ENCODE peak calls at places on chromosomes 5 and 9, in four cellular contexts. Z is GM12878, M is GM12891, U is HL-60. T is an unnamed sample.

GRCh38 chr9:90552317-90552716 is 90.3 kb downstream of the DIRAS2 start:
- DNase-seq in M (peak), U (no peak), Z (no peak), T (no peak)

GRCh38 chr5:180352116-180352975 is 790 bp downstream of the GFPT2 start:
- DNase-seq in M (no peak), Z (no peak), U (no peak), T (no peak)

GRCh38 chr9:134986957-134987356 is 69.2 kb upstream of the FCN1 start:
- DNase-seq in M (no peak), Z (no peak), U (no peak), T (no peak)

GRCh38 chr9:137613259-137613658 is 5.5 kb upstream of the EHMT1 start:
- DNase-seq in Z (no peak), U (no peak), M (no peak), T (no peak)

GRCh38 chr5:54360925-54361662 is 50.7 kb upstream of the ARL15 start:
- DNase-seq in M (no peak), U (no peak), Z (no peak), T (no peak)

GRCh38 chr5:8399471-8399870 is 530.5 kb downstream of the MTRR start:
- DNase-seq in M (no peak), Z (no peak), U (no peak), T (no peak)

GRCh38 chr9:34651286-34651685 is 699 bp upstream of the IL11RA start:
- DNase-seq in U (no peak), M (no peak), Z (no peak), T (no peak)

GRCh38 chr9:93826209-93826608 is 128.9 kb downstream of the BARX1 start:
- DNase-seq in Z (no peak), M (no peak), U (no peak), T (no peak)

GRCh38 chr9:26753971-26754370 is 138.6 kb downstream of the CAAP1 start:
- DNase-seq in Z (no peak), M (no peak), U (no peak), T (no peak)

GRCh38 chr5:580436-580835 is 31.7 kb upstream of the CEP72 start:
- DNase-seq in Z (no peak), U (no peak), M (no peak), T (no peak)

GRCh38 chr9:88953401-88954029 is 37.8 kb upstream of the S1PR3 start:
- DNase-seq in Z (no peak), M (no peak), U (no peak), T (no peak)

GRCh38 chr9:113579270-113580040 is 115.9 kb downstream of the RGS3 start:
- DNase-seq in U (no peak), Z (no peak), M (no peak), T (no peak)

GRCh38 chr5:62671479-62671878 is 92.9 kb downstream of the LRRC70 start:
- DNase-seq in M (no peak), U (no peak), Z (no peak), T (no peak)

GRCh38 chr9:81032030-81032572 is 657.2 kb downstream of the TLE1 start:
- DNase-seq in U (no peak), Z (no peak), M (no peak), T (no peak)

GRCh38 chr9:17063535-17064135 is 71.2 kb upstream of the CNTLN start:
- DNase-seq in U (peak), M (peak), Z (no peak), T (no peak)

GRCh38 chr9:135282001-135282731 is 194.7 kb downstream of the OLFM1 start:
- DNase-seq in Z (no peak), U (no peak), M (no peak), T (no peak)

GRCh38 chr5:169037478-169037877 is 263.5 kb downstream of the SLIT3 start:
- DNase-seq in Z (no peak), M (no peak), U (no peak), T (no peak)
- TF ChIP-seq SPI1 in Z (no peak), M (no peak), U (no peak), T (no peak)

GRCh38 chr5:107571621-107572489 is 98.9 kb downstream of the EFNA5 start:
- DNase-seq in U (peak), Z (peak), M (peak), T (peak)

GRCh38 chr5:107572800-107573368 is 97.9 kb downstream of the EFNA5 start:
- DNase-seq in U (no peak), M (no peak), Z (no peak), T (no peak)

GRCh38 chr5:107566537-107566875 is 104.2 kb downstream of the EFNA5 start:
- DNase-seq in U (no peak), Z (no peak), M (no peak), T (no peak)

GRCh38 chr5:107567901-107568671 is 102.7 kb downstream of the EFNA5 start:
- DNase-seq in Z (peak), M (no peak), U (no peak), T (no peak)

DNA sequence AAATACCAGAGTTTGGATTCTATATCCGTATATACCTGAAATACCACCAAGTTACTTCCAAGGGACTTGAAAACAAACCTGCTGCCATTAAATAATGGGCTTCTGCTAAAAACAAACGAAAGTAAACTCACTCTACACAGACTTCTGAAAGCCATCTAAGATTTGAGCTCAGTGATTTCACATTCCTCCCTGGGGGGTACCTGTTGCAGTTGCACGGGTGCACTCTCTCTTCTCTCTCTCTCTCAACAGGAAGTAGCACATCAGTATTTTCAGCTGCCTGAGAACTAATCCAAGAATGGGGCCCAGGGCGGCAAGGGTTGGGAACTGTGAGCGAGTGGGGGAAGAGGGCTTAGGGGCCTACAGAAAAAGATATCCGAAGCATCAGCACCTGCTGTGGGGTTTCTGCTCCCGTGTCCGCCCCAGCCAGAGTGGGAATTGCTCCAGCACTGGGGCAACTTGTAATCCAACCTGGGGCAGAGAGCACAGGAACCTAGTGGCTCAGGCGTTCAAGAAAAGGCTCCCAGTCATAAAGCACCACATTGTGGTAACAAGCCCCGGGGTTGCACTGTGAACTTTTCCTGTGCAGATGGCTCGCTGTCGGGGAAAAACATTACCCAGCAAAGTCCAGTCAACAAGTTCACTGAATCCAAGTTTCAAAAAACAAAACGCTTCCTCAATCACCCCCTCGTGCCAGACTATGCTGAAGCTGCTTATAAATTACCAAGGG is 99.8 kb downstream of the EFNA5 start:
- DNase-seq in Z (peak), U (no peak), M (peak), T (no peak)
- TF ChIP-seq SPI1 in Z (peak), U (no peak), M (peak), T (no peak)

DNA sequence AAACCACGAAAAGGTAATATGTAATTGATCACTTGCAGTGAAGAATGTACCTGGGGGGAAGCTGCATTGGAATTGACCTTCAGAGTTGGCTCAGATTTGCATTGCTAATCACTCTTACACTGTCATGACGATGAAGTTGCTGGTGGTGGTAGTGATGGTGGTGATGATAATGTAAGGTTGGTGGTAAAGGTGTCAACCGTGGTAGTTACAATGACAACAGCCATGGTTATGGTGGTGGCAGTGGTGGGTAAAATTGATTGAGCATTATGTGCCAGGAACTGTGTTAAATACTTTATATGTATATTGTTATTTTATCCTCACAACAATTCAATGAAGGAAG is 282.4 kb downstream of the NR3C1 start:
- DNase-seq in Z (no peak), U (no peak), M (no peak), T (no peak)
- TF ChIP-seq SPI1 in Z (no peak), U (no peak), M (no peak), T (no peak)

GRCh38 chr9:4442806-4443205 is 47.5 kb upstream of the SLC1A1 start:
- DNase-seq in M (no peak), U (no peak), Z (no peak), T (no peak)

DNA sequence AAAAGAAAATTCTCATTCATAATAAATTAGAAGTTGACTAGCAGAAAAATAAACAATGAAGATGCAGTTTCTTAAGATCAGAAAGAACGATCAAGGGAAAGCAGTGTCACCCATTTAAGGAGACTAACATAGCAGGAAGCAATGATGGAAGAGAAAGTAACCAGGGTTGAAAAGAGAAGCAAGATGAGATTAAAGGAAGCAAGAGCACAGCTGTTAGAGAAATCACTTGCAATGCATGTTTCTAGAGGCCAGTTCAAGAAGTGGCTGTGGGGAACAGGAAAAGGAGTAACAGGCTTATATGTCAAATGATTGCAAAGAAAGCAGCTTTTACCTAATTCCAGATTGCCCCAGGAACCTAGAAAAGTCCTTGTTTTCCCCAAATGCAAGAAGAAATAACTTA is 46.8 kb upstream of the SLC1A1 start:
- DNase-seq in Z (no peak), M (no peak), U (no peak), T (no peak)
- TF ChIP-seq SPI1 in Z (no peak), M (no peak), U (no peak), T (no peak)

GRCh38 chr9:127204771-127205470 is 59.7 kb upstream of the GARNL3 start:
- DNase-seq in Z (no peak), M (no peak), U (no peak), T (peak)
- TF ChIP-seq SPI1 in Z (no peak), M (no peak), U (no peak), T (no peak)

GRCh38 chr9:23826120-23826629 is at the start of gene ELAVL2:
- DNase-seq in U (no peak), Z (peak), M (no peak), T (no peak)

GRCh38 chr9:23822331-23823169 is 3.5 kb downstream of the ELAVL2 start:
- DNase-seq in Z (no peak), M (no peak), U (no peak), T (no peak)

GRCh38 chr9:23825143-23825531 is 903 bp downstream of the ELAVL2 start:
- DNase-seq in Z (no peak), M (no peak), U (no peak), T (no peak)

GRCh38 chr9:23825700-23826099 is 340 bp downstream of the ELAVL2 start:
- DNase-seq in M (no peak), U (no peak), Z (no peak), T (no peak)

DNA sequence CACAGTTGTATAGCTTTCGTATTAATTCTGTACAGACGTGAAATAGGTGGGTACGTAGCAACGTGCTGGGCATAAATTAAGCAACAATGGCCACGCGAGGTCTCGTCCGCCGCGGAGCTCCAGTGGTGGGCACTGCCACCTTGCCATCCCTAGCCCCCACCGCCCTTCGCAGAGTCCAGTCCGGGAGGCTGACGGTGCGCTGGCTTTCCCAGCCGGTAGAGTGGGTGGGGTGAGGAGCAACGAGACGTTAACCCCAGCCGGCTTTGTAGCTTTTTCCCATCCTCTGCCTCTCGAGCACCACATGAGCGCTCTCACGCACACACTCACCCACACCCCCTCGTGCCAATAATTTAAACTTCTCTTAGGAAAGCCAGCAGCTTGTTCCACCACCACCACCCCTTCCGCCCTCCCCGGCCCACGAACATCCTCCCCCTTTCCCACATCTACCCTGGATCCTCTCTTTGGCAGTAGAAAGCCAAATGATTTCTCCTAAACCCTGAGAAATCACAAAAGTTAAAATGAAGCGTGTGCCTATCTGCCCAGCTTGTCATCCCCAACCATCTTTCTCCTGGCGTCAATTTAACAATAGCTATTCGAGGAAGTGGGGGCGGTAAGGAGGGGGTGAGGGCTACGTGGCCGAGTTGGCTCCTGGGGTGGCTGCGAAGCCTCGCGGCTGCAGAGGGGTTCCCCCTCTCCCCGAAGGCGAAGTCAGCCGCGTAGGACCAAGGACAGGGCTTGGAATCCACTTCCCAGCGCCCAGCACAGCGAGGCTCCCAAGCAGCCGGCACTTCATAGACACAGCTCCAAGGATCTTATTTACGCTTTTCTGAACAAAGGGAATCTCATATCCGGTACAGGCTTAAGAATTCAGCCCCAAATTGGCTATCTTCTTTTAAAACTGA is 1.5 kb downstream of the ELAVL2 start:
- DNase-seq in U (no peak), M (no peak), Z (no peak), T (no peak)
- TF ChIP-seq SPI1 in U (no peak), M (no peak), Z (no peak), T (no peak)

DNA sequence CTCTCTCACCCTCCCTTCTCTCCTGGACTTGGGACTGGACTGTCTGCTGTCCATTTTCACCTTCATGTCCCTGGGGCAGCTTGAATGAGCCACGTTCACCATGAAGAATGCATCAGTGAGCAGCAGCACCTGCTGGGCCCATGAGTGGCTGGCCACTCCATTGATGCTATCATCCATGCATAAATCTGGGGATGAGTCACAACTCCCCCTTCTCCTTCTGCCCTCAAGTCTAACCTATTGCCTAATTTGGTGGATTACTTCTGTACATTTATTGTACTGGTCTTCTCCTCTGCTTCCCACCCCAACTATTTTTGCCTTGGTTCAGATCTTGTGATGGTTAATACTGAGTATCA is 46.9 kb downstream of the GDNF start:
- DNase-seq in M (no peak), Z (no peak), U (no peak), T (no peak)
- TF ChIP-seq SPI1 in M (no peak), Z (no peak), U (no peak), T (no peak)

T was measured in K562.